ENCODE peak calls at places on chromosomes 6 and 20, in six cellular contexts. Q is hippocampal formation; B is adrenal gland; G is amygdala; Z is COR-L47; E is stimulated activated CD8-positive, alpha-beta memory T cell treated with anti-CD3 and anti-CD28 coated beads, Interleukin-15, amount 100 ng/mL, for 4 hours. X is an unnamed sample.

GRCh38 chr6:44249082-44249748 is 2.3 kb downstream of the HSP90AB1 start:
- DNase-seq in Q (no peak), B (no peak), G (no peak), Z (no peak), E (no peak), X (no peak)

GRCh38 chr6:124888581-124889371 is 73.5 kb upstream of the RNF217 start:
- DNase-seq in Q (no peak), B (no peak), G (no peak), Z (no peak), E (no peak), X (no peak)

GRCh38 chr6:116059713-116060571 is 749 bp downstream of the FRK start:
- DNase-seq in Q (no peak), B (no peak), G (no peak), Z (no peak), E (no peak), X (no peak)

GRCh38 chr6:27422651-27423332 is 34.2 kb downstream of the ZNF391 start:
- DNase-seq in Q (no peak), B (no peak), G (no peak), Z (no peak), E (no peak), X (no peak)

GRCh38 chr6:90502866-90503407 is 83.9 kb downstream of the MAP3K7 start:
- DNase-seq in Q (no peak), B (no peak), G (no peak), Z (no peak), E (no peak), X (no peak)

GRCh38 chr6:21064716-21065340 is 528.7 kb upstream of the SOX4 start:
- DNase-seq in Q (no peak), B (no peak), G (no peak), Z (no peak), E (no peak), X (no peak)

GRCh38 chr6:62541502-62541901 is 255.5 kb upstream of the KHDRBS2 start:
- DNase-seq in Q (no peak), B (no peak), G (no peak), Z (no peak), E (no peak), X (no peak)

GRCh38 chr20:57605045-57605444 is 15.2 kb downstream of the ZBP1 start:
- DNase-seq in Q (no peak), B (no peak), G (no peak), Z (no peak), E (no peak), X (no peak)

GRCh38 chr20:64277571-64278318 is 22.2 kb downstream of the PCMTD2 start:
- DNase-seq in Q (no peak), B (no peak), G (no peak), Z (no peak), E (no peak), X (no peak)

GRCh38 chr6:46175976-46176375 is 5.2 kb upstream of the ENPP5 start:
- DNase-seq in Q (no peak), B (no peak), G (no peak), Z (no peak), E (no peak), X (no peak)

GRCh38 chr20:62732766-62733165 is 24.1 kb downstream of the NTSR1 start:
- DNase-seq in Q (no peak), B (no peak), G (no peak), Z (no peak), E (no peak), X (no peak)

GRCh38 chr20:62840244-62841197 is 21.1 kb downstream of the TCFL5 start:
- DNase-seq in Q (no peak), B (no peak), G (no peak), Z (no peak), E (no peak), X (no peak)

GRCh38 chr20:19757487-19757972 is 528 bp upstream of the RIN2 start:
- DNase-seq in Q (peak), B (peak), G (no peak), Z (peak), E (no peak), X (peak)

GRCh38 chr6:16688984-16689636 is 72.2 kb downstream of the ATXN1 start:
- DNase-seq in Q (no peak), B (no peak), G (no peak), Z (no peak), E (no peak), X (no peak)

GRCh38 chr6:42385339-42385738 is 66.4 kb downstream of the TRERF1 start:
- DNase-seq in Q (no peak), B (no peak), G (no peak), Z (no peak), E (no peak), X (no peak)

X was measured in NCI-H1092.